ENCODE peak calls at places on chromosomes 7 and 10, in five cellular contexts. I is endodermal cell, Q is hepatocyte, W is tibial nerve, C is cardiac muscle cell. B is an unnamed sample.
A peak's percentile ranks its signal among the peaks of the same experiment; 100 is the strongest.

GRCh38 chr7:151272877-151273276 is 24.4 kb upstream of the SMARCD3 start:
- DNase-seq in I (peak; percentile 42), Q (no peak), W (no peak), C (no peak), B (no peak)

GRCh38 chr7:87173456-87173855 is 21.2 kb downstream of the DMTF1 start:
- DNase-seq in I (no peak), Q (peak; percentile 11), W (no peak), C (no peak), B (no peak)

GRCh38 chr7:5431485-5432118 is 8.0 kb upstream of the TNRC18 start:
- DNase-seq in I (no peak), Q (no peak), W (no peak), C (no peak), B (no peak)

GRCh38 chr7:74134117-74134539 is 40.0 kb upstream of the EIF4H start:
- DNase-seq in I (no peak), Q (no peak), W (no peak), C (peak; percentile 29), B (no peak)

GRCh38 chr7:51315393-51316261 is 982 bp downstream of the COBL start:
- DNase-seq in I (peak; percentile 84), Q (peak; percentile 89), W (no peak), C (no peak), B (peak; percentile 32)

GRCh38 chr10:132572545-132572937 is 35.0 kb downstream of the INPP5A start:
- DNase-seq in I (peak; percentile 78), Q (no peak), W (no peak), C (peak; percentile 50), B (peak; percentile 47)

GRCh38 chr10:86291616-86292340 is 74.8 kb downstream of the GRID1 start:
- DNase-seq in I (peak; percentile 84), Q (no peak), W (no peak), C (no peak), B (peak; percentile 9)

GRCh38 chr7:114783413-114783812 is 138.5 kb upstream of the MDFIC start:
- DNase-seq in I (no peak), Q (no peak), W (no peak), C (no peak), B (no peak)

GRCh38 chr10:15571570-15571969 is 148.2 kb downstream of the ITGA8 start:
- DNase-seq in I (no peak), Q (peak; percentile 49), W (peak; percentile 22), C (peak; percentile 90), B (peak; percentile 59)

GRCh38 chr7:66142996-66143395 is 28.3 kb downstream of the CRCP start:
- DNase-seq in I (no peak), Q (no peak), W (no peak), C (no peak), B (no peak)

GRCh38 chr10:110843031-110843430 is 28.7 kb upstream of the PDCD4 start:
- DNase-seq in I (no peak), Q (no peak), W (no peak), C (no peak), B (no peak)

GRCh38 chr7:107501593-107501992 is 31.7 kb downstream of the GPR22 start:
- DNase-seq in I (peak; percentile 61), Q (peak; percentile 17), W (no peak), C (peak; percentile 49), B (peak; percentile 40)

GRCh38 chr10:17206210-17206709 is 4.8 kb upstream of the TRDMT1 start:
- DNase-seq in I (no peak), Q (no peak), W (no peak), C (peak; percentile 63), B (no peak)

GRCh38 chr7:151080091-151080521 is 503 bp downstream of the FASTK start:
- DNase-seq in I (peak; percentile 70), Q (peak; percentile 56), W (no peak), C (peak; percentile 21), B (no peak)

GRCh38 chr7:17058568-17058967 is 176.8 kb upstream of the AGR3 start:
- DNase-seq in I (no peak), Q (no peak), W (no peak), C (peak; percentile 37), B (no peak)

GRCh38 chr7:143892527-143893300 is 9.3 kb downstream of the TCAF1 start:
- DNase-seq in I (peak; percentile 61), Q (no peak), W (no peak), C (peak; percentile 57), B (no peak)

GRCh38 chr7:99092064-99092720 is 51.7 kb downstream of the SMURF1 start:
- DNase-seq in I (no peak), Q (no peak), W (no peak), C (no peak), B (no peak)

GRCh38 chr7:80699030-80699638 is 60.7 kb downstream of the CD36 start:
- DNase-seq in I (no peak), Q (peak; percentile 71), W (no peak), C (peak; percentile 71), B (no peak)

GRCh38 chr10:117454502-117454901 is 79.3 kb upstream of the PDZD8 start:
- DNase-seq in I (no peak), Q (no peak), W (no peak), C (peak; percentile 76), B (no peak)

GRCh38 chr10:94500063-94500462 is 45.5 kb upstream of the HELLS start:
- DNase-seq in I (no peak), Q (peak; percentile 4), W (no peak), C (peak; percentile 22), B (peak; percentile 25)

GRCh38 chr7:36154255-36155212 is 1.5 kb downstream of the EEPD1 start:
- DNase-seq in I (peak; percentile 55), Q (peak; percentile 15), W (no peak), C (no peak), B (no peak)

GRCh38 chr7:2049782-2050510 is 182.8 kb downstream of the MAD1L1 start:
- DNase-seq in I (no peak), Q (no peak), W (no peak), C (no peak), B (no peak)

GRCh38 chr10:37534166-37534565 is 323.2 kb downstream of the ZNF248 start:
- DNase-seq in I (no peak), Q (no peak), W (no peak), C (no peak), B (no peak)

GRCh38 chr7:116820149-116820548 is 42.2 kb upstream of the CAPZA2 start:
- DNase-seq in I (no peak), Q (no peak), W (no peak), C (no peak), B (no peak)

GRCh38 chr10:116912162-116912561 is 62.9 kb downstream of the ENO4 start:
- DNase-seq in I (no peak), Q (no peak), W (no peak), C (no peak), B (no peak)

GRCh38 chr7:111827863-111828504 is 265.7 kb upstream of the IMMP2L start:
- DNase-seq in I (no peak), Q (peak; percentile 54), W (no peak), C (peak; percentile 16), B (no peak)

GRCh38 chr10:91294134-91294906 is 73.9 kb downstream of the PCGF5 start:
- DNase-seq in I (no peak), Q (no peak), W (no peak), C (no peak), B (no peak)

GRCh38 chr10:33661580-33662269 is 327.3 kb upstream of the NRP1 start:
- DNase-seq in I (no peak), Q (peak; percentile 9), W (peak; percentile 45), C (peak; percentile 90), B (peak; percentile 49)

GRCh38 chr7:55062106-55062499 is 43.3 kb downstream of the EGFR start:
- DNase-seq in I (no peak), Q (no peak), W (no peak), C (no peak), B (no peak)

GRCh38 chr10:132585732-132586722 is 48.4 kb downstream of the INPP5A start:
- DNase-seq in I (no peak), Q (no peak), W (no peak), C (peak; percentile 19), B (no peak)

GRCh38 chr10:124612611-124613498 is 131.3 kb downstream of the FAM53B start:
- DNase-seq in I (peak; percentile 90), Q (no peak), W (no peak), C (peak; percentile 56), B (peak; percentile 54)

GRCh38 chr7:1368682-1369571 is 90.3 kb downstream of the MICALL2 start:
- DNase-seq in I (peak; percentile 99), Q (peak; percentile 63), W (no peak), C (no peak), B (peak; percentile 82)

GRCh38 chr10:82811621-82812020 is 936.6 kb downstream of the NRG3 start:
- DNase-seq in I (peak; percentile 86), Q (no peak), W (no peak), C (peak; percentile 49), B (peak; percentile 53)

GRCh38 chr10:108037061-108037460 is 872.6 kb upstream of the SORCS1 start:
- DNase-seq in I (no peak), Q (no peak), W (no peak), C (no peak), B (no peak)

GRCh38 chr10:108031505-108031904 is 867.0 kb upstream of the SORCS1 start:
- DNase-seq in I (no peak), Q (no peak), W (no peak), C (no peak), B (no peak)

GRCh38 chr10:108039821-108040584 is 875.5 kb upstream of the SORCS1 start:
- DNase-seq in I (peak; percentile 73), Q (no peak), W (no peak), C (no peak), B (no peak)

GRCh38 chr10:108034808-108035207 is 870.3 kb upstream of the SORCS1 start:
- DNase-seq in I (no peak), Q (no peak), W (no peak), C (no peak), B (no peak)

DNA sequence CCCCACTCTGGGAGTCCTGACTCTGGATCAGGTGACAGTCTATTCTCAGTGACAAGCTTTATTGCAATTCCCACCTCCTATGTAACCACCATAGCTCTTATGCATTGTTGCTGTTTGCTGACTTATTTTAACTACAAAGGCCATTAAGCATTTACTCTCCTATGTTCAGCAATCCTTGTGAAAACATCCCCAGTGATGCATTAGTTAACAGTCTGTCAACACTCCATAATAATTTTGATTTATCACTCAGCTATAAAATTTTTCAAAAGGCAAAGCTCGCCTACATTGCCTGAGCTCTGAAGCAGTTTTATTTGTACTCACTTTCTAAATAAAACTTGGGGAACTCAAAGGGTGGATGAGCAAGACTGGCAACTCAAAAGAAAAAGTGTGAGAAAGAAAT is 871.8 kb upstream of the SORCS1 start:
- DNase-seq in I (no peak), Q (no peak), W (no peak), C (no peak), B (no peak)
- H3K9me3 ChIP-seq in I (peaks cover 7% of the 10 kb centered on the region), Q (no peaks in the 10 kb centered on the region), W (no peaks in the 10 kb centered on the region), C (no peaks in the 10 kb centered on the region), B (no peaks in the 10 kb centered on the region)

DNA sequence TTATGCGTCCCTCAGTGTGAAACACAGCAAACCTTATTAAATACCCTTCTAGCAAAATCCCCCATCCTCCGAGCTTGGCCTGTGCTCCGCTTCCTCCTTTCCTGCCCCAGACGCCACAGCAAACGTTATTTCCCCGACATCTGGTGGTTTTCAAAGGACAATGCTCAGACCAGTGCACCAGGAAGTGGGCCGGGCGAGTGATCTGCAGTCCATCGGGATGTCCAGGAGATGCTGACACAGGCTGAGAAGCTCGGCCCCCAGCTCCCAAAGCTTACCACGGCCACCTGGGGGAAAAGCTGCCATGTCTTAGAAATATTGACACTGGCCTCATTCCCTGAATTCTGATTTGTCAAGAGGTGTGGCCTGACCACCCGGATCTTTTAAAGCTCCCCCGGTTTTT is 129.5 kb downstream of the PTPRN2 start:
- DNase-seq in I (no peak), Q (no peak), W (no peak), C (no peak), B (no peak)
- H3K9me3 ChIP-seq in I (peaks cover 64% of the 10 kb centered on the region), Q (no peaks in the 10 kb centered on the region), W (no peaks in the 10 kb centered on the region), C (no peaks in the 10 kb centered on the region), B (no peaks in the 10 kb centered on the region)

GRCh38 chr10:1147810-1148209 is 91.6 kb downstream of the WDR37 start:
- DNase-seq in I (no peak), Q (no peak), W (no peak), C (no peak), B (no peak)
- H3K9me3 ChIP-seq in I (peaks cover 10% of the 10 kb centered on the region), Q (peaks cover 7% of the 10 kb centered on the region), W (no peaks in the 10 kb centered on the region), C (no peaks in the 10 kb centered on the region), B (no peaks in the 10 kb centered on the region)

GRCh38 chr10:71333154-71333887 is 14.3 kb downstream of the SLC29A3 start:
- DNase-seq in I (no peak), Q (no peak), W (peak; percentile 25), C (no peak), B (no peak)
- H3K9me3 ChIP-seq in I (no peaks in the 10 kb centered on the region), Q (no peaks in the 10 kb centered on the region), W (no peaks in the 10 kb centered on the region), C (no peaks in the 10 kb centered on the region), B (no peaks in the 10 kb centered on the region)

B was measured in testis.